ENCODE peak calls at places on chromosomes 16 and 17, in eight cellular contexts. U, J, X, E, A, B, G and K are unnamed samples.

GRCh38 chr17:63035271-63035670 is 69.2 kb downstream of the TANC2 start:
- DNase-seq in U (no peak), X (no peak), A (peak; percentile 90), E (peak; percentile 79), B (no peak), G (no peak), J (no peak), K (peak; percentile 85)

GRCh38 chr17:68318103-68318991 is 27.1 kb downstream of the ARSG start:
- DNase-seq in U (no peak), X (no peak), G (no peak), B (no peak), A (peak; percentile 65), J (no peak), E (peak; percentile 62), K (peak; percentile 18)

GRCh38 chr17:77363821-77364361 is 223.1 kb downstream of the SEC14L1 start:
- DNase-seq in E (peak; percentile 67), U (no peak), B (peak; percentile 76), J (no peak), X (peak; percentile 74), A (peak; percentile 58), G (no peak), K (peak; percentile 41)

GRCh38 chr17:39688475-39688835 is 598 bp upstream of the PGAP3 start:
- DNase-seq in E (no peak), B (peak; percentile 26), A (peak; percentile 14), X (no peak), J (no peak), U (no peak), G (no peak), K (no peak)

GRCh38 chr16:64657316-64658011 is 464.4 kb downstream of the CDH11 start:
- DNase-seq in X (no peak), B (no peak), U (no peak), A (peak; percentile 37), J (no peak), E (peak; percentile 94), G (no peak), K (peak; percentile 95)

GRCh38 chr17:78268960-78269892 is 37.8 kb downstream of the TMEM235 start:
- DNase-seq in X (no peak), A (peak; percentile 11), U (no peak), B (no peak), J (no peak), G (no peak), E (peak; percentile 71), K (peak; percentile 56)

GRCh38 chr17:79451167-79451566 is 159.7 kb downstream of the RBFOX3 start:
- DNase-seq in U (no peak), G (no peak), J (no peak), E (no peak), A (no peak), X (no peak), B (no peak), K (no peak)

GRCh38 chr17:47204722-47205418 is 4.3 kb upstream of the MYL4 start:
- DNase-seq in X (no peak), J (no peak), E (peak; percentile 55), U (no peak), G (no peak), B (no peak), A (peak; percentile 47), K (peak; percentile 43)

GRCh38 chr16:56870271-56870888 is 5.4 kb downstream of the SLC12A3 start:
- DNase-seq in A (no peak), E (no peak), U (no peak), X (no peak), J (no peak), G (no peak), B (no peak), K (no peak)

GRCh38 chr17:45246338-45246737 is 15.6 kb downstream of the SPATA32 start:
- DNase-seq in A (no peak), E (no peak), U (no peak), G (no peak), X (no peak), J (no peak), B (no peak), K (no peak)

GRCh38 chr17:17052462-17053221 is 10.4 kb downstream of the MPRIP start:
- DNase-seq in G (no peak), U (no peak), B (no peak), X (peak; percentile 52), A (no peak), E (no peak), J (no peak), K (no peak)

GRCh38 chr17:17055286-17056166 is 13.3 kb downstream of the MPRIP start:
- DNase-seq in G (no peak), B (no peak), U (no peak), A (no peak), X (peak; percentile 64), E (no peak), J (no peak), K (no peak)

GRCh38 chr16:70750893-70751467 is 50.0 kb downstream of the VAC14 start:
- DNase-seq in G (no peak), J (no peak), B (peak; percentile 85), A (peak; percentile 99), X (peak; percentile 95), U (no peak), E (peak; percentile 97), K (peak; percentile 98)

GRCh38 chr17:79646721-79647455 is 36.0 kb upstream of the RBFOX3 start:
- DNase-seq in B (no peak), J (no peak), A (no peak), U (no peak), E (no peak), G (peak; percentile 23), X (peak; percentile 40), K (no peak)

GRCh38 chr17:58335061-58335731 is 6.6 kb upstream of the TSPOAP1 start:
- DNase-seq in X (peak; percentile 64), B (peak; percentile 29), J (no peak), E (no peak), U (no peak), A (no peak), G (no peak), K (no peak)

DNA sequence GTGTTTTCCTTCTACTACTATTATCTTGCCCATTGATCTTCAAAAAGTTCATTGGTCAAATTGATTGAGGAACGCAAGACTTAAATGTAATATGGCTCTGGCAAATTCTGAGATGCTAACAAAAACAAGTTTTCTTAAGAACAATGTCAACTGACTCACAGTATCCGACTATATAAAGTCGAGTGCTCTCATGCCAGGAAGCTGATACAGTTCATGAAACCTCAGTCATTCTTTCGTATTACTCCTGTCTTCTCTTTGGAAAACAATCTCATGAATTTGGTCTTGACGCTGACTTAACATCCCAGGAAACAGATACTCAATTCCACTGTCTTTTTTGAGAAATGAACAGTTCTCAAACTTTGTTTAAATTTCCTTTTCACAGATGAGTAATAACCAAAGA is 704.9 kb downstream of the MAF start:
- DNase-seq in A (no peak), U (no peak), G (no peak), E (no peak), J (no peak), X (no peak), B (no peak), K (no peak)
- H3K27ac ChIP-seq in A (no peak overlapping the region), U (peak overlapping the region; percentile 6), G (no peak overlapping the region), E (no peak overlapping the region), J (no peak overlapping the region), X (no peak overlapping the region), B (peak overlapping the region; percentile 54), K (no peak overlapping the region)

GRCh38 chr17:31266042-31266441 is 31.0 kb downstream of the OMG start:
- DNase-seq in E (no peak), J (no peak), U (no peak), G (no peak), X (no peak), A (no peak), B (no peak), K (no peak)

GRCh38 chr17:31269178-31269577 is 27.9 kb downstream of the OMG start:
- DNase-seq in E (no peak), A (no peak), B (no peak), G (no peak), U (no peak), J (no peak), X (no peak), K (no peak)

GRCh38 chr17:31272803-31273202 is 24.2 kb downstream of the OMG start:
- DNase-seq in G (no peak), U (no peak), E (no peak), J (no peak), A (no peak), B (no peak), X (no peak), K (no peak)

GRCh38 chr17:31272236-31272635 is 24.8 kb downstream of the OMG start:
- DNase-seq in X (no peak), J (no peak), G (no peak), B (no peak), U (no peak), E (no peak), A (no peak), K (no peak)

GRCh38 chr17:31269597-31269996 is 27.4 kb downstream of the OMG start:
- DNase-seq in E (peak; percentile 99), X (no peak), U (no peak), G (no peak), J (no peak), B (no peak), A (peak; percentile 97), K (peak; percentile 99)
- H3K27ac ChIP-seq in E (peak overlapping the region; percentile 77), X (peak overlapping the region; percentile 11), U (no peak overlapping the region), G (peak overlapping the region; percentile 20), J (no peak overlapping the region), B (peak overlapping the region; percentile 1), A (peak overlapping the region; percentile 41), K (peak overlapping the region; percentile 27)

GRCh38 chr16:86577314-86577971 is 906 bp upstream of the FOXL1 start:
- DNase-seq in J (no peak), A (peak; percentile 96), X (no peak), E (peak; percentile 74), G (no peak), B (no peak), U (no peak), K (peak; percentile 93)

GRCh38 chr16:86578499-86579267 is at the start of gene FOXL1:
- DNase-seq in B (peak; percentile 80), U (no peak), X (no peak), A (peak; percentile 80), G (no peak), J (no peak), E (no peak), K (no peak)

GRCh38 chr16:86579268-86580062 is 1.1 kb downstream of the FOXL1 start:
- DNase-seq in B (peak; percentile 64), E (no peak), U (no peak), A (no peak), J (no peak), X (no peak), G (no peak), K (peak; percentile 50)

GRCh38 chr16:86576591-86577313 is 1.6 kb upstream of the FOXL1 start:
- DNase-seq in A (no peak), X (no peak), E (peak; percentile 80), B (no peak), J (no peak), G (no peak), U (no peak), K (peak; percentile 80)

DNA sequence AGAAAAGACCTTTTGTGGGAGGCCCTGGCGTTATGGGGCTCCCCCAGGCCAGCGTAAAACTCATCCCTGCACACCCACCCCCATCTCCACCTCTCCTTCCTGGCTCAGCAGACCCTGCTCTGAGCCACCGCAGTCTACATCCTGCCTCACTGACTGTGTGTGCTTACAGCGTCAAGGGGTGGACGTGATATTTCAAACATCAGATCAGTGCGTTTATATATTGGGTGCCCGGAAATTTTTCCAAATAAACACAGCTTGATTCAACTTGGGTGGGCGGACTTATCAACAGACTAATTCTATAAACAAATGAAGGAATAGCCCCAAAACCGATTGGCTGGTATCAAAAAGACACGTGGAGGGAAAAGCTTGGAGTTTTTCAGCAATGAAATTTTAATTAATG is 293 bp upstream of the FOXL1 start:
- DNase-seq in E (peak; percentile 92), G (no peak), A (peak; percentile 99), U (no peak), J (no peak), B (no peak), X (no peak), K (peak; percentile 99)
- H3K27ac ChIP-seq in E (peak overlapping the region; percentile 94), G (no peak overlapping the region), A (peak overlapping the region; percentile 74), U (no peak overlapping the region), J (no peak overlapping the region), B (peak overlapping the region; percentile 24), X (no peak overlapping the region), K (peak overlapping the region; percentile 97)

GRCh38 chr17:3914319-3914685 is 2.0 kb downstream of the P2RX1 start:
- DNase-seq in E (no peak), G (no peak), U (no peak), J (no peak), B (no peak), X (no peak), A (no peak), K (no peak)
- H3K27ac ChIP-seq in E (no peak overlapping the region), G (no peak overlapping the region), U (no peak overlapping the region), J (no peak overlapping the region), B (peak overlapping the region; percentile 79), X (peak overlapping the region; percentile 49), A (no peak overlapping the region), K (no peak overlapping the region)